ENCODE peak calls at places on chromosomes 12 and 14, in ten cellular contexts. One of them, this sample, is unnamed.
A peak's percentile ranks its signal among the peaks of the same experiment; 100 is the strongest.

GRCh38 chr14:99982449-99983250 is 82.6 kb upstream of the EVL start:
- DNase-seq in psoas muscle: no peak
- DNase-seq in AG09309: no peak
- DNase-seq in stimulated activated CD4-positive, alpha-beta T cell treated with anti-CD3 and anti-CD28 coated beads, TNF-alpha, amount 100 ng/mL, for 24 hours: peak; percentile 40
- DNase-seq in choroid plexus epithelial cell: peak; percentile 82
- DNase-seq in esophagus muscularis mucosa: no peak
- DNase-seq in tibial artery: no peak
- DNase-seq in NCI-H82: peak; percentile 69
- DNase-seq in pancreas: no peak
- DNase-seq in ureter: no peak
- DNase-seq in this sample: peak; percentile 72

GRCh38 chr12:105378821-105379400 is 48.4 kb downstream of the C12orf75 start:
- DNase-seq in esophagus muscularis mucosa: no peak
- DNase-seq in tibial artery: no peak
- DNase-seq in pancreas: no peak
- DNase-seq in psoas muscle: no peak
- DNase-seq in ureter: no peak
- DNase-seq in stimulated activated CD4-positive, alpha-beta T cell treated with anti-CD3 and anti-CD28 coated beads, TNF-alpha, amount 100 ng/mL, for 24 hours: no peak
- DNase-seq in NCI-H82: peak; percentile 21
- DNase-seq in AG09309: no peak
- DNase-seq in choroid plexus epithelial cell: peak; percentile 40
- DNase-seq in this sample: no peak

GRCh38 chr12:104738371-104738710 is 219.7 kb downstream of the SLC41A2 start:
- DNase-seq in esophagus muscularis mucosa: no peak
- DNase-seq in AG09309: no peak
- DNase-seq in ureter: no peak
- DNase-seq in stimulated activated CD4-positive, alpha-beta T cell treated with anti-CD3 and anti-CD28 coated beads, TNF-alpha, amount 100 ng/mL, for 24 hours: no peak
- DNase-seq in tibial artery: no peak
- DNase-seq in psoas muscle: no peak
- DNase-seq in choroid plexus epithelial cell: no peak
- DNase-seq in NCI-H82: no peak
- DNase-seq in pancreas: no peak
- DNase-seq in this sample: no peak

GRCh38 chr12:143964-144649 is 69.8 kb downstream of the SLC6A12 start:
- DNase-seq in esophagus muscularis mucosa: no peak
- DNase-seq in AG09309: no peak
- DNase-seq in NCI-H82: no peak
- DNase-seq in choroid plexus epithelial cell: no peak
- DNase-seq in psoas muscle: no peak
- DNase-seq in ureter: no peak
- DNase-seq in tibial artery: no peak
- DNase-seq in pancreas: no peak
- DNase-seq in stimulated activated CD4-positive, alpha-beta T cell treated with anti-CD3 and anti-CD28 coated beads, TNF-alpha, amount 100 ng/mL, for 24 hours: no peak
- DNase-seq in this sample: no peak

GRCh38 chr14:50344116-50344775 is 32.1 kb downstream of the DMAC2L start:
- DNase-seq in choroid plexus epithelial cell: no peak
- DNase-seq in psoas muscle: no peak
- DNase-seq in stimulated activated CD4-positive, alpha-beta T cell treated with anti-CD3 and anti-CD28 coated beads, TNF-alpha, amount 100 ng/mL, for 24 hours: peak; percentile 71
- DNase-seq in tibial artery: no peak
- DNase-seq in AG09309: no peak
- DNase-seq in esophagus muscularis mucosa: no peak
- DNase-seq in NCI-H82: no peak
- DNase-seq in pancreas: no peak
- DNase-seq in ureter: no peak
- DNase-seq in this sample: peak; percentile 81

GRCh38 chr14:80979951-80980350 is 24.5 kb downstream of the TSHR start:
- DNase-seq in psoas muscle: no peak
- DNase-seq in pancreas: no peak
- DNase-seq in stimulated activated CD4-positive, alpha-beta T cell treated with anti-CD3 and anti-CD28 coated beads, TNF-alpha, amount 100 ng/mL, for 24 hours: no peak
- DNase-seq in esophagus muscularis mucosa: no peak
- DNase-seq in tibial artery: no peak
- DNase-seq in ureter: no peak
- DNase-seq in AG09309: no peak
- DNase-seq in choroid plexus epithelial cell: no peak
- DNase-seq in NCI-H82: no peak
- DNase-seq in this sample: no peak

GRCh38 chr14:100056964-100057817 is 8.0 kb upstream of the EVL start:
- DNase-seq in AG09309: no peak
- DNase-seq in NCI-H82: no peak
- DNase-seq in choroid plexus epithelial cell: peak; percentile 81
- DNase-seq in tibial artery: no peak
- DNase-seq in ureter: no peak
- DNase-seq in esophagus muscularis mucosa: no peak
- DNase-seq in psoas muscle: no peak
- DNase-seq in pancreas: no peak
- DNase-seq in stimulated activated CD4-positive, alpha-beta T cell treated with anti-CD3 and anti-CD28 coated beads, TNF-alpha, amount 100 ng/mL, for 24 hours: no peak
- DNase-seq in this sample: no peak

GRCh38 chr12:28088566-28089277 is 101.5 kb upstream of the CCDC91 start:
- DNase-seq in NCI-H82: no peak
- DNase-seq in ureter: no peak
- DNase-seq in tibial artery: no peak
- DNase-seq in stimulated activated CD4-positive, alpha-beta T cell treated with anti-CD3 and anti-CD28 coated beads, TNF-alpha, amount 100 ng/mL, for 24 hours: no peak
- DNase-seq in psoas muscle: no peak
- DNase-seq in pancreas: no peak
- DNase-seq in esophagus muscularis mucosa: no peak
- DNase-seq in choroid plexus epithelial cell: no peak
- DNase-seq in AG09309: no peak
- DNase-seq in this sample: no peak

GRCh38 chr12:70178038-70178437 is 65.2 kb upstream of the CNOT2 start:
- DNase-seq in stimulated activated CD4-positive, alpha-beta T cell treated with anti-CD3 and anti-CD28 coated beads, TNF-alpha, amount 100 ng/mL, for 24 hours: no peak
- DNase-seq in pancreas: no peak
- DNase-seq in psoas muscle: no peak
- DNase-seq in esophagus muscularis mucosa: no peak
- DNase-seq in ureter: no peak
- DNase-seq in tibial artery: no peak
- DNase-seq in choroid plexus epithelial cell: peak; percentile 17
- DNase-seq in AG09309: no peak
- DNase-seq in NCI-H82: peak; percentile 28
- DNase-seq in this sample: no peak

GRCh38 chr12:116087962-116088361 is 189.5 kb downstream of the MED13L start:
- DNase-seq in tibial artery: no peak
- DNase-seq in psoas muscle: no peak
- DNase-seq in NCI-H82: no peak
- DNase-seq in ureter: no peak
- DNase-seq in esophagus muscularis mucosa: no peak
- DNase-seq in AG09309: no peak
- DNase-seq in pancreas: no peak
- DNase-seq in choroid plexus epithelial cell: no peak
- DNase-seq in stimulated activated CD4-positive, alpha-beta T cell treated with anti-CD3 and anti-CD28 coated beads, TNF-alpha, amount 100 ng/mL, for 24 hours: no peak
- DNase-seq in this sample: no peak

GRCh38 chr12:111412830-111413441 is 7.2 kb downstream of the SH2B3 start:
- DNase-seq in AG09309: no peak
- DNase-seq in choroid plexus epithelial cell: peak; percentile 50
- DNase-seq in NCI-H82: no peak
- DNase-seq in tibial artery: no peak
- DNase-seq in stimulated activated CD4-positive, alpha-beta T cell treated with anti-CD3 and anti-CD28 coated beads, TNF-alpha, amount 100 ng/mL, for 24 hours: no peak
- DNase-seq in psoas muscle: no peak
- DNase-seq in esophagus muscularis mucosa: no peak
- DNase-seq in ureter: no peak
- DNase-seq in pancreas: no peak
- DNase-seq in this sample: no peak

GRCh38 chr12:112936927-112937326 is 1.3 kb upstream of the OAS3 start:
- DNase-seq in tibial artery: no peak
- DNase-seq in psoas muscle: no peak
- DNase-seq in ureter: no peak
- DNase-seq in stimulated activated CD4-positive, alpha-beta T cell treated with anti-CD3 and anti-CD28 coated beads, TNF-alpha, amount 100 ng/mL, for 24 hours: no peak
- DNase-seq in NCI-H82: no peak
- DNase-seq in choroid plexus epithelial cell: peak; percentile 10
- DNase-seq in pancreas: no peak
- DNase-seq in esophagus muscularis mucosa: no peak
- DNase-seq in AG09309: no peak
- DNase-seq in this sample: no peak

GRCh38 chr12:94080684-94081009 is 67.7 kb upstream of the PLXNC1 start:
- DNase-seq in psoas muscle: no peak
- DNase-seq in choroid plexus epithelial cell: no peak
- DNase-seq in stimulated activated CD4-positive, alpha-beta T cell treated with anti-CD3 and anti-CD28 coated beads, TNF-alpha, amount 100 ng/mL, for 24 hours: no peak
- DNase-seq in pancreas: no peak
- DNase-seq in ureter: no peak
- DNase-seq in NCI-H82: peak; percentile 85
- DNase-seq in esophagus muscularis mucosa: no peak
- DNase-seq in tibial artery: no peak
- DNase-seq in AG09309: no peak
- DNase-seq in this sample: no peak

GRCh38 chr12:20099395-20099976 is 268.9 kb upstream of the PDE3A start:
- DNase-seq in AG09309: no peak
- DNase-seq in stimulated activated CD4-positive, alpha-beta T cell treated with anti-CD3 and anti-CD28 coated beads, TNF-alpha, amount 100 ng/mL, for 24 hours: no peak
- DNase-seq in esophagus muscularis mucosa: no peak
- DNase-seq in ureter: no peak
- DNase-seq in pancreas: no peak
- DNase-seq in psoas muscle: no peak
- DNase-seq in tibial artery: no peak
- DNase-seq in NCI-H82: no peak
- DNase-seq in choroid plexus epithelial cell: no peak
- DNase-seq in this sample: no peak

GRCh38 chr14:50001146-50001998 is 108.5 kb downstream of the ARF6 start:
- DNase-seq in ureter: peak; percentile 76
- DNase-seq in stimulated activated CD4-positive, alpha-beta T cell treated with anti-CD3 and anti-CD28 coated beads, TNF-alpha, amount 100 ng/mL, for 24 hours: peak; percentile 67
- DNase-seq in tibial artery: peak; percentile 80
- DNase-seq in psoas muscle: peak; percentile 86
- DNase-seq in esophagus muscularis mucosa: no peak
- DNase-seq in AG09309: peak; percentile 62
- DNase-seq in NCI-H82: no peak
- DNase-seq in pancreas: peak; percentile 30
- DNase-seq in choroid plexus epithelial cell: peak; percentile 72
- DNase-seq in this sample: peak; percentile 64

GRCh38 chr14:60328588-60328987 is 79.6 kb downstream of the PPM1A start:
- DNase-seq in esophagus muscularis mucosa: no peak
- DNase-seq in pancreas: no peak
- DNase-seq in NCI-H82: peak; percentile 53
- DNase-seq in AG09309: no peak
- DNase-seq in psoas muscle: no peak
- DNase-seq in ureter: no peak
- DNase-seq in stimulated activated CD4-positive, alpha-beta T cell treated with anti-CD3 and anti-CD28 coated beads, TNF-alpha, amount 100 ng/mL, for 24 hours: no peak
- DNase-seq in choroid plexus epithelial cell: no peak
- DNase-seq in tibial artery: no peak
- DNase-seq in this sample: no peak

GRCh38 chr12:1318327-1319031 is 275.9 kb downstream of the FBXL14 start:
- DNase-seq in NCI-H82: peak; percentile 33
- DNase-seq in AG09309: peak; percentile 21
- DNase-seq in choroid plexus epithelial cell: peak; percentile 61
- DNase-seq in esophagus muscularis mucosa: no peak
- DNase-seq in pancreas: peak; percentile 42
- DNase-seq in tibial artery: no peak
- DNase-seq in ureter: no peak
- DNase-seq in stimulated activated CD4-positive, alpha-beta T cell treated with anti-CD3 and anti-CD28 coated beads, TNF-alpha, amount 100 ng/mL, for 24 hours: no peak
- DNase-seq in psoas muscle: no peak
- DNase-seq in this sample: no peak

GRCh38 chr14:74988131-74988530 is 14.6 kb upstream of the EIF2B2 start:
- DNase-seq in AG09309: no peak
- DNase-seq in NCI-H82: no peak
- DNase-seq in psoas muscle: no peak
- DNase-seq in ureter: no peak
- DNase-seq in pancreas: no peak
- DNase-seq in choroid plexus epithelial cell: peak; percentile 55
- DNase-seq in stimulated activated CD4-positive, alpha-beta T cell treated with anti-CD3 and anti-CD28 coated beads, TNF-alpha, amount 100 ng/mL, for 24 hours: no peak
- DNase-seq in esophagus muscularis mucosa: no peak
- DNase-seq in tibial artery: no peak
- DNase-seq in this sample: no peak